ENCODE peak calls at places on chromosomes 3 and 15, in four cellular contexts. I is transverse colon, F is upper lobe of left lung, Z is suprapubic skin. H is an unnamed sample.

GRCh38 chr15:98889930-98890695 is 117.5 kb downstream of the PGPEP1L start:
- DNase-seq in Z (no peak), I (no peak), F (no peak), H (no peak)

GRCh38 chr3:44065741-44066140 is 175.9 kb upstream of the TOPAZ1 start:
- DNase-seq in Z (no peak), I (no peak), F (no peak), H (peak; percentile 73)

GRCh38 chr3:126480864-126481263 is 5.2 kb upstream of the ZXDC start:
- DNase-seq in I (no peak), F (no peak), Z (peak; percentile 40), H (no peak)

GRCh38 chr3:81530180-81530939 is 231.1 kb downstream of the GBE1 start:
- DNase-seq in Z (no peak), F (no peak), I (no peak), H (no peak)

GRCh38 chr3:15646924-15647511 is 45.5 kb downstream of the BTD start:
- DNase-seq in F (no peak), Z (peak; percentile 85), I (no peak), H (no peak)

GRCh38 chr3:150253622-150254021 is 154.5 kb upstream of the TSC22D2 start:
- DNase-seq in I (no peak), F (no peak), Z (no peak), H (no peak)

GRCh38 chr3:134663646-134664456 is 13.0 kb upstream of the KY start:
- DNase-seq in I (no peak), Z (no peak), F (peak; percentile 33), H (no peak)

GRCh38 chr3:53045107-53045783 is 628 bp downstream of the SFMBT1 start:
- DNase-seq in Z (no peak), I (peak; percentile 64), F (peak; percentile 94), H (peak; percentile 49)

GRCh38 chr15:98421419-98422085 is 226.8 kb upstream of the IGF1R start:
- DNase-seq in Z (peak; percentile 76), I (peak; percentile 58), F (peak; percentile 96), H (peak; percentile 91)

GRCh38 chr3:152969557-152970300 is 134.8 kb downstream of the P2RY1 start:
- DNase-seq in Z (no peak), I (no peak), F (no peak), H (peak; percentile 20)

GRCh38 chr3:172246107-172246870 is 202.0 kb downstream of the GHSR start:
- DNase-seq in Z (no peak), I (no peak), F (no peak), H (no peak)

GRCh38 chr3:65398953-65399352 is 639.8 kb downstream of the MAGI1 start:
- DNase-seq in I (no peak), F (no peak), Z (no peak), H (no peak)

GRCh38 chr3:24523988-24524727 is 29.5 kb upstream of the THRB start:
- DNase-seq in Z (no peak), I (no peak), F (no peak), H (no peak)

GRCh38 chr3:55406666-55407425 is 80.3 kb downstream of the WNT5A start:
- DNase-seq in F (no peak), I (no peak), Z (no peak), H (no peak)

GRCh38 chr3:167844528-167844927 is 109.0 kb downstream of the SERPINI1 start:
- DNase-seq in F (no peak), Z (no peak), I (no peak), H (no peak)

GRCh38 chr3:11774296-11774877 is 72.3 kb downstream of the TAMM41 start:
- DNase-seq in I (peak; percentile 45), Z (no peak), F (no peak), H (peak; percentile 89)

GRCh38 chr3:36496734-36497133 is 116.4 kb downstream of the STAC start:
- DNase-seq in I (no peak), F (no peak), Z (no peak), H (no peak)

GRCh38 chr3:81463761-81464160 is 297.7 kb downstream of the GBE1 start:
- DNase-seq in F (no peak), Z (no peak), I (no peak), H (no peak)

GRCh38 chr15:70279096-70279495 is 181.4 kb upstream of the TLE3 start:
- DNase-seq in Z (no peak), F (no peak), I (no peak), H (no peak)

DNA sequence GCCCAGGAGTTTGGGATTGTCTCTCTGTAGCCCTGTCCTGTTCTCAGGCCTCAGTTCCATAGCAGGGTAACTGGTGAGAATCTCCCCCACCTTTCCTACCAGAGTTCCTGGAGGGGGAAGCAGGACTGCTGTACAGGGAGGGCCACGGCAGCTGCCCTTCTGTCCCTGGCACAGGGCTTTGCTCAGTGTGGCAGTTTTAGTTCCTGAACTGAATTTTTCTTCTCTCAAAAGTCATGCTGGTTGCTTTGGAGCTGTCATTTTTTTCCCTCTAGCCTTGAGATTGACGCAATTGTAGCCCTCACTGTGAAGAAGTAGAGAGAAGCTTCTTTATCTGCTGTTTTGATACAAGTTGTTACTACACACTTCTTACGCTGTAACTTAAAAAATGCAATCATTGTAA is 55.5 kb downstream of the TPRG1 start:
- DNase-seq in I (no peak), F (no peak), Z (no peak), H (no peak)
- TF ChIP-seq POLR2AphosphoS5 in I (no peak), F (no peak), Z (no peak), H (no peak)

GRCh38 chr3:193980905-193981304 is 155.0 kb upstream of the HES1 start:
- DNase-seq in I (no peak), Z (no peak), F (no peak), H (no peak)

GRCh38 chr3:193982258-193982659 is 153.7 kb upstream of the HES1 start:
- DNase-seq in Z (peak; percentile 94), F (peak; percentile 89), I (peak; percentile 89), H (no peak)

GRCh38 chr3:193981534-193981933 is 154.4 kb upstream of the HES1 start:
- DNase-seq in F (no peak), I (no peak), Z (no peak), H (peak; percentile 25)

GRCh38 chr3:193984378-193984777 is 151.6 kb upstream of the HES1 start:
- DNase-seq in Z (no peak), I (no peak), F (no peak), H (no peak)

DNA sequence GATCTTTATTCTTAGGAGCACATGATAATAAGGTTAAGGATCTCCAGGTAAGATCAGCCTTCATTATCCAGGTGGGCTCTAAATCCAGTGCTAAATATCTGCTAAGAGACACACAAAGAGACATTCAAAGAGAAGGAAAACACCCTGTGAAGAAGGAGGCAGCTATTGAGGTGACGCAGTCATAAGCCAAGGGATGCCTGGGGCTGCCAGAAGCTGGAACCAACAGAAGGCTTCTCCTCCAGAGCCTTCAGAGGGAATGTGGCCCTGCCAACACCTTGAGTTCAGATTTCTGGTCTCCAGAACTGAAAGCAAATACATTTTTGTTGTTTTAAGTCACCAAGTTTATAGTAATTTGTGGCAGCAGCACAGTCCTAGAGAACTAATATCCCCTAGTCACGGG is 152.1 kb upstream of the HES1 start:
- DNase-seq in I (no peak), F (no peak), Z (no peak), H (no peak)
- H3K4me1 ChIP-seq in I (peaks cover 12% of the 10 kb centered on the region), F (peaks cover 30% of the 10 kb centered on the region), Z (peaks cover 59% of the 10 kb centered on the region), H (no peaks in the 10 kb centered on the region)

DNA sequence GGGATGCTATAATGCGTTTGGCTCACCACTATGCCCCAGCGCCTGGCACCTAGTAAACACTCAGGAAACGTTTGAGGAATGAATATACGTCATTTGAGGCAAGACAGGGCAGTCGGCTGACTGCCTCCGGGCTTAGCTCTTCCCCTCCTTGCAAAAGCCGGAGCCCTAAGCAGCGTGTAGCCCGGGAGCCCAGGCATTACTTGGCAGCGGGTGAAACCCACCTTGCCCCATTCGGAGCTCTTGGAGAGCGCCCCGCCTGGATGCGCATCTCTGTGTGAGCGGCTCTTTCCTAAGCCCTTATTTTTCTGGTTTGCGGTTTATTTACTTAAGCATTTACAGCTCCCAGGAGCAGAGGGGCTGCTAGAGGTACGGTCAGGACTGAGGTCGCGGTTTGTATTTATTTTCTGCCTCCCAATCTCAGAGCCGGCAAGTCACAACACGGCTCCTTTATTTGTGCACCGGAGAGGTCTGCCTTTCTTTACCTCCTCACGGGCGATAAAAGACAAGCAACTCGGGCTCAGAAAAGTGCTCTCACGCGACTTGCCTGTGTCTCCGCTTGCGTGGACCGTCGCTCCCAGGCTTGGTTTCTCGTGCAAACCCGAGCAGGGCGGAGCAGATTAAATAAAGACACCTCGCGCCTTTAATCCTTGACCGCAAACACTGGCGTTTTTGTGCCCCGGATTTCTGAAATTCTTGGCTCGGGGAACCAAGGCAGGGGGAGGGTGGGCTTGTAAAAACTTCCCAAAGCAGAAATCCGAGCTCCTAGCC is 724 bp upstream of the ITPR1 start:
- DNase-seq in F (peak; percentile 15), Z (peak; percentile 63), I (peak; percentile 62), H (peak; percentile 79)
- TF ChIP-seq CTCF in F (no peak), Z (no peak), I (no peak), H (no peak)

GRCh38 chr3:157086775-157087174 is 73.2 kb downstream of the CCNL1 start:
- DNase-seq in I (no peak), F (no peak), Z (no peak), H (no peak)

GRCh38 chr3:157089455-157090221 is 70.3 kb downstream of the CCNL1 start:
- DNase-seq in I (peak; percentile 67), Z (no peak), F (no peak), H (peak; percentile 19)

GRCh38 chr3:157088133-157088488 is 71.8 kb downstream of the CCNL1 start:
- DNase-seq in I (peak; percentile 16), Z (no peak), F (no peak), H (no peak)

GRCh38 chr3:157087398-157088132 is 72.4 kb downstream of the CCNL1 start:
- DNase-seq in Z (no peak), I (no peak), F (no peak), H (no peak)

DNA sequence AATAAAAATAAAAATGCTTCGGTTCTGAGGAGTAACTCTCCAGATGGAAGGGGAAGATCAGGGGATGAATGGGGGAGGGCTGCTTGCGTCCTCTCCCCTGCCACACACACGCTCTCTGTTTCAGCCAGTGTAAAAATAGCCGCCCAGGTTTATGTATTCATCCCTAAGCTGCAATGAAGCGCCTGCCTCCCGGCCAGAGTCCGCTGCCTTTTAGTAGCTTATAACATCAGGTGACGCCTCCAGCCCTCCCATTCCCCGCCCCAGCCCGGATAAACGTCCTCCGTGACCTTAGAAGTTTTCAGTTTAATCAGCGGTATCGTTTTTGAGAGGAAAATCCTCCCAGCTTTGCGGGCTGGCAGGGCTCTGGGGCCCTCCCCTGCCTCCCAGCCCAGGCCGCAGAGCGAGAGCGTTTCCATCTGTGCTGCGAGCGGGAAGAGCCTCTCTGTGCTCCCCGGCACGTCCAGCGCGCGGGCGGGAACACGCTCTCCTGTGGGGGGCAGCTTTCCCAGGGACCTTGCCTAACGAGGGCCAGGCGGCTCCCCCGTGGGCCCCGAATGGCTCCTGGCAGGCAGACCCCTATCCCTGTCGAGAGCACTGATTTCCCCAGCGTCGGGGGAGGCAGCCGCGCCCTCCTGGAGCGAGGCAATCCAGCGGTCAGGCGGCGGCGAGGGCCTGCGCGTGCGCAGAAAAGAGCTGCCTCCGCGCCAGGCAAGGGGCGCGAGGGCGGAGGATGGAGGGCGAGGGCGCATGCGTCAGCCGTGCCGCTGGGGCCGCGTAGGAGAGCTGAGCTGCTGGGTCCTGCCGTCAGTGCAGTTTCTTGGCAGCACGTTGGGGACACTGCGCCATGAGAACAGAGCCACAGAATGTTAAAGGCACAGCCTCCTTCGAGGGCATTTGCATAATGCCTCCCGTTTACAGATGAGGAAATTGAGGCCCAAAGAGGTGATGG is 71.2 kb downstream of the CCNL1 start:
- DNase-seq in F (peak; percentile 99), I (peak; percentile 96), Z (peak; percentile 97), H (peak; percentile 95)
- TF ChIP-seq POLR2AphosphoS5 in F (peak; percentile 90), I (peak; percentile 89), Z (peak; percentile 55), H (peak; percentile 89)

GRCh38 chr3:30683769-30684168 is 77.4 kb downstream of the TGFBR2 start:
- DNase-seq in Z (no peak), F (no peak), I (no peak), H (no peak)
- H3K4me1 ChIP-seq in Z (peaks cover 47% of the 10 kb centered on the region), F (peaks cover 72% of the 10 kb centered on the region), I (peaks cover 59% of the 10 kb centered on the region), H (peaks cover 12% of the 10 kb centered on the region)